ENCODE peak calls at places on chromosomes 16 and 17, in five cellular contexts. Z is MCF 10A, T is neuronal stem cell, S is HT-29, P is NAMALWA. Q is an unnamed sample.

GRCh38 chr16:84161011-84161410 is 15.9 kb downstream of the DNAAF1 start:
- DNase-seq in Z (no peak), T (no peak), S (no peak), P (no peak), Q (no peak)

GRCh38 chr16:85286970-85287814 is 174.9 kb upstream of the CIBAR2 start:
- DNase-seq in Z (peak; percentile 23), T (no peak), S (no peak), P (no peak), Q (no peak)

GRCh38 chr17:63317166-63317845 is 128.8 kb downstream of the CYB561 start:
- DNase-seq in Z (no peak), T (no peak), S (no peak), P (no peak), Q (no peak)

GRCh38 chr16:48583075-48584065 is 26.6 kb downstream of the N4BP1 start:
- DNase-seq in Z (no peak), T (no peak), S (no peak), P (no peak), Q (no peak)

GRCh38 chr16:86563489-86564345 is 2.9 kb upstream of the FOXC2 start:
- DNase-seq in Z (peak; percentile 88), T (peak; percentile 90), S (peak; percentile 91), P (peak; percentile 93), Q (peak; percentile 67)

GRCh38 chr17:57109393-57110151 is 24.5 kb downstream of the AKAP1 start:
- DNase-seq in Z (no peak), T (no peak), S (no peak), P (no peak), Q (peak; percentile 40)

GRCh38 chr16:84746875-84747274 is 47.1 kb downstream of the USP10 start:
- DNase-seq in Z (no peak), T (no peak), S (no peak), P (no peak), Q (no peak)

GRCh38 chr16:9966569-9967157 is 215.6 kb downstream of the GRIN2A start:
- DNase-seq in Z (no peak), T (no peak), S (no peak), P (no peak), Q (peak; percentile 18)

GRCh38 chr16:21628772-21629171 is 23.6 kb downstream of the IGSF6 start:
- DNase-seq in Z (no peak), T (no peak), S (no peak), P (no peak), Q (no peak)

GRCh38 chr17:40526668-40527067 is 25.2 kb upstream of the TNS4 start:
- DNase-seq in Z (no peak), T (no peak), S (no peak), P (no peak), Q (no peak)

GRCh38 chr17:35841505-35841904 is 27.2 kb downstream of the HEATR9 start:
- DNase-seq in Z (peak; percentile 21), T (no peak), S (no peak), P (no peak), Q (no peak)

GRCh38 chr16:3514621-3515020 is 13.8 kb downstream of the CLUAP1 start:
- DNase-seq in Z (no peak), T (no peak), S (no peak), P (no peak), Q (no peak)

GRCh38 chr16:80258407-80258806 is 282.4 kb upstream of the DYNLRB2 start:
- DNase-seq in Z (no peak), T (no peak), S (no peak), P (no peak), Q (no peak)

GRCh38 chr17:48878920-48879898 is 13.4 kb upstream of the ATP5MC1 start:
- DNase-seq in Z (peak; percentile 78), T (peak; percentile 70), S (peak; percentile 86), P (peak; percentile 83), Q (peak; percentile 55)

GRCh38 chr17:18267927-18268711 is 7.7 kb downstream of the MIEF2 start:
- DNase-seq in Z (no peak), T (no peak), S (no peak), P (no peak), Q (peak; percentile 65)

GRCh38 chr17:70767102-70767701 is 597.9 kb downstream of the KCNJ2 start:
- DNase-seq in Z (peak; percentile 48), T (peak; percentile 12), S (peak; percentile 42), P (peak; percentile 46), Q (peak; percentile 49)

GRCh38 chr17:47973541-47973940 is 2.6 kb downstream of the CDK5RAP3 start:
- DNase-seq in Z (no peak), T (no peak), S (no peak), P (no peak), Q (no peak)

GRCh38 chr16:10162981-10163380 is 19.2 kb downstream of the GRIN2A start:
- DNase-seq in Z (no peak), T (no peak), S (no peak), P (no peak), Q (no peak)

GRCh38 chr17:7356779-7357178 is 1.8 kb downstream of the TMEM95 start:
- DNase-seq in Z (no peak), T (no peak), S (no peak), P (no peak), Q (no peak)

GRCh38 chr17:71764507-71764906 is 356.3 kb upstream of the SOX9 start:
- DNase-seq in Z (peak; percentile 36), T (peak; percentile 15), S (peak; percentile 56), P (peak; percentile 52), Q (no peak)

GRCh38 chr17:68399638-68400403 is 57.5 kb downstream of the WIPI1 start:
- DNase-seq in Z (no peak), T (no peak), S (no peak), P (peak; percentile 62), Q (no peak)

GRCh38 chr17:1580979-1581676 is 18.5 kb upstream of the PITPNA start:
- DNase-seq in Z (no peak), T (no peak), S (peak; percentile 60), P (no peak), Q (no peak)

GRCh38 chr17:38705803-38706624 is 941 bp downstream of the MLLT6 start:
- DNase-seq in Z (peak; percentile 51), T (peak; percentile 41), S (peak; percentile 88), P (no peak), Q (no peak)

GRCh38 chr17:8881606-8882005 is 14.1 kb upstream of the PIK3R6 start:
- DNase-seq in Z (no peak), T (no peak), S (no peak), P (no peak), Q (no peak)

GRCh38 chr16:57807252-57807967 is 5.1 kb upstream of the KIFC3 start:
- DNase-seq in Z (peak; percentile 67), T (no peak), S (no peak), P (no peak), Q (no peak)

GRCh38 chr17:1203111-1203966 is 23.6 kb upstream of the ABR start:
- DNase-seq in Z (no peak), T (peak; percentile 73), S (no peak), P (peak; percentile 44), Q (peak; percentile 50)

GRCh38 chr17:17727111-17727659 is 45.9 kb downstream of the RAI1 start:
- DNase-seq in Z (no peak), T (no peak), S (no peak), P (no peak), Q (no peak)

GRCh38 chr17:74531231-74531761 is at the start of gene CD300LB:
- DNase-seq in Z (no peak), T (no peak), S (no peak), P (no peak), Q (no peak)

GRCh38 chr17:44749076-44750020 is 9.4 kb upstream of the ADAM11 start:
- DNase-seq in Z (no peak), T (no peak), S (no peak), P (no peak), Q (no peak)

GRCh38 chr16:10599626-10600025 is 19.2 kb upstream of the EMP2 start:
- DNase-seq in Z (no peak), T (no peak), S (no peak), P (peak; percentile 38), Q (no peak)

GRCh38 chr17:38431343-38432145 is 3.3 kb downstream of the ARHGAP23 start:
- DNase-seq in Z (no peak), T (no peak), S (no peak), P (no peak), Q (no peak)

GRCh38 chr16:6265956-6266355 is 1066.7 kb upstream of the RBFOX1 start:
- DNase-seq in Z (no peak), T (no peak), S (no peak), P (no peak), Q (no peak)

GRCh38 chr17:78013683-78014467 is 55.4 kb downstream of the TNRC6C start:
- DNase-seq in Z (peak; percentile 81), T (peak; percentile 69), S (peak; percentile 84), P (peak; percentile 81), Q (peak; percentile 60)

GRCh38 chr16:17511340-17511739 is 40.6 kb upstream of the XYLT1 start:
- DNase-seq in Z (no peak), T (no peak), S (no peak), P (no peak), Q (no peak)

GRCh38 chr17:17681744-17682292 is 560 bp downstream of the RAI1 start:
- DNase-seq in Z (no peak), T (no peak), S (no peak), P (peak; percentile 44), Q (no peak)

GRCh38 chr17:71440513-71440912 is 680.3 kb upstream of the SOX9 start:
- DNase-seq in Z (no peak), T (no peak), S (peak; percentile 75), P (no peak), Q (no peak)

GRCh38 chr16:17359778-17360177 is 111.0 kb downstream of the XYLT1 start:
- DNase-seq in Z (peak; percentile 18), T (no peak), S (no peak), P (no peak), Q (no peak)